ENCODE peak calls at places on chromosomes 2 and 18, in nine cellular contexts. D, P, N, H, L, Q, B, W and Y are unnamed samples.
A peak's percentile ranks its signal among the peaks of the same experiment; 100 is the strongest.

GRCh38 chr2:217948341-217948791 is 54.4 kb downstream of the TNS1 start:
- DNase-seq in D (no peak), P (no peak), N (no peak), H (no peak), L (no peak), Q (no peak), B (no peak), W (no peak), Y (no peak)

GRCh38 chr2:27989149-27989548 is 98.6 kb downstream of the BABAM2 start:
- DNase-seq in D (no peak), P (peak; percentile 32), N (no peak), H (no peak), L (no peak), Q (peak; percentile 65), B (no peak), W (no peak), Y (no peak)

GRCh38 chr2:237726401-237726830 is 72.2 kb upstream of the RBM44 start:
- DNase-seq in D (no peak), P (no peak), N (peak; percentile 97), H (no peak), L (no peak), Q (peak; percentile 84), B (no peak), W (no peak), Y (no peak)

GRCh38 chr18:46053368-46054095 is 18.5 kb downstream of the PSTPIP2 start:
- DNase-seq in D (no peak), P (no peak), N (no peak), H (no peak), L (no peak), Q (peak; percentile 34), B (no peak), W (no peak), Y (no peak)

GRCh38 chr18:59041296-59041695 is 98.4 kb upstream of the SEC11C start:
- DNase-seq in D (no peak), P (no peak), N (no peak), H (no peak), L (no peak), Q (no peak), B (no peak), W (no peak), Y (no peak)

GRCh38 chr2:120262761-120263428 is 10.2 kb downstream of the RALB start:
- DNase-seq in D (no peak), P (no peak), N (no peak), H (no peak), L (no peak), Q (peak; percentile 77), B (no peak), W (no peak), Y (no peak)

GRCh38 chr2:12495247-12495868 is 221.4 kb upstream of the TRIB2 start:
- DNase-seq in D (no peak), P (no peak), N (no peak), H (no peak), L (no peak), Q (no peak), B (no peak), W (no peak), Y (no peak)

GRCh38 chr2:206971805-206972204 is 32.5 kb downstream of the CPO start:
- DNase-seq in D (no peak), P (no peak), N (no peak), H (no peak), L (no peak), Q (no peak), B (no peak), W (no peak), Y (no peak)

GRCh38 chr2:176614049-176614448 is 344.8 kb downstream of the MTX2 start:
- DNase-seq in D (no peak), P (no peak), N (no peak), H (no peak), L (no peak), Q (no peak), B (no peak), W (no peak), Y (no peak)

GRCh38 chr2:1731963-1732768 is 12.1 kb downstream of the PXDN start:
- DNase-seq in D (no peak), P (no peak), N (peak; percentile 74), H (no peak), L (no peak), Q (no peak), B (no peak), W (no peak), Y (no peak)

GRCh38 chr2:104658149-104658839 is 195.6 kb upstream of the POU3F3 start:
- DNase-seq in D (no peak), P (no peak), N (no peak), H (no peak), L (no peak), Q (peak; percentile 30), B (peak; percentile 73), W (peak; percentile 5), Y (no peak)

GRCh38 chr18:51399491-51400122 is 202.1 kb upstream of the MEX3C start:
- DNase-seq in D (no peak), P (no peak), N (no peak), H (no peak), L (no peak), Q (no peak), B (no peak), W (no peak), Y (no peak)

GRCh38 chr2:71505086-71505769 is 51.9 kb downstream of the DYSF start:
- DNase-seq in D (no peak), P (no peak), N (peak; percentile 99), H (no peak), L (no peak), Q (no peak), B (peak; percentile 53), W (peak; percentile 44), Y (no peak)

GRCh38 chr2:227415538-227416424 is 28.0 kb upstream of the SCYGR1 start:
- DNase-seq in D (no peak), P (no peak), N (peak; percentile 83), H (peak; percentile 52), L (no peak), Q (peak; percentile 78), B (peak; percentile 81), W (no peak), Y (no peak)

GRCh38 chr2:72924353-72925240 is 7.3 kb downstream of the EMX1 start:
- DNase-seq in D (no peak), P (no peak), N (no peak), H (no peak), L (no peak), Q (no peak), B (peak; percentile 64), W (peak; percentile 15), Y (no peak)

DNA sequence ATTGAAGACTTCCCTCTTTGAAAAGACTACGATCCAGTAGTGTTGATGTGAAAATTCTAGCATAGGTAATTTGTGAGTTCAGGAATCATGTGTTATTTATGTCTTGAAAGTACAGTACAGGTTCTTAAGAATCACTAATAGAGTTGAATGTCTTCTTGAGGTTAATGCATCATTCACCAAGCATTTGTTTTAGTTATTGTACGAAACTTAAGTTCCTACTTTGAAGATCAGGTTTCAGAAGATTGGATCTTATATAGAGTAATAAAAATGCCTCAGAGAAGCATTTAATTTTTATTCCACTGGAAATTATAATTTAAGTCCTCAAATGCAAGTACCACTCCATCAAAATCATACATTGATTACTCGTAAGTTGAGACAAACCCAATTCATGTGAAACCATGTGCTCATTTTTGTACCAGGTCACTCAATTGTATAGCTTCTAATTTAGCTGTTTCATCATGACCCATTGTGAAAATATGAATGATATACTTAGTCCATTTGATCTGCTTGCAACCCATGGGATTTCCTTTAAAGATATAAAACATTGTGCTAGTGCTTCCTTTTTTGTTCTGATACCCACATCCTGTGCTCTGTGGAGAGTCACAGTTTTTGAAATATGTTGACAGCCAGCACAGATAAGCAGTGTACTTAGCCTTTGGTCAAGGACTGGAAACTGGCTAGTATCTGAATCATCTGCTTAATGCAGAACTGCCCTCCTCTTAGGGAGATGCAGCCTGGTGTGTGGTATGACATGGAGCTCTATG is 22.5 kb upstream of the RAB27B start:
- DNase-seq in D (no peak), P (no peak), N (no peak), H (no peak), L (no peak), Q (peak; percentile 94), B (no peak), W (peak; percentile 64), Y (no peak)
- H3K9me3 ChIP-seq in D (no peaks in the 10 kb centered on the region), P (no peaks in the 10 kb centered on the region), N (no peaks in the 10 kb centered on the region), H (no peaks in the 10 kb centered on the region), L (no peaks in the 10 kb centered on the region), Q (no peaks in the 10 kb centered on the region), B (no peaks in the 10 kb centered on the region), W (no peaks in the 10 kb centered on the region), Y (no peaks in the 10 kb centered on the region)

GRCh38 chr18:78926243-78926615 is 53.4 kb upstream of the SALL3 start:
- DNase-seq in D (no peak), P (no peak), N (no peak), H (no peak), L (no peak), Q (no peak), B (no peak), W (no peak), Y (no peak)
- H3K9me3 ChIP-seq in D (no peaks in the 10 kb centered on the region), P (no peaks in the 10 kb centered on the region), N (no peaks in the 10 kb centered on the region), H (peaks cover 9% of the 10 kb centered on the region), L (no peaks in the 10 kb centered on the region), Q (no peaks in the 10 kb centered on the region), B (no peaks in the 10 kb centered on the region), W (no peaks in the 10 kb centered on the region), Y (no peaks in the 10 kb centered on the region)

GRCh38 chr2:167126165-167126564 is 237.9 kb downstream of the XIRP2 start:
- DNase-seq in D (no peak), P (no peak), N (no peak), H (no peak), L (no peak), Q (no peak), B (no peak), W (no peak), Y (no peak)

GRCh38 chr2:167132906-167133555 is 244.8 kb downstream of the XIRP2 start:
- DNase-seq in D (no peak), P (no peak), N (no peak), H (no peak), L (no peak), Q (no peak), B (no peak), W (no peak), Y (no peak)

GRCh38 chr2:167132066-167132465 is 243.8 kb downstream of the XIRP2 start:
- DNase-seq in D (no peak), P (no peak), N (no peak), H (no peak), L (no peak), Q (no peak), B (no peak), W (no peak), Y (no peak)

GRCh38 chr2:167127135-167127534 is 238.9 kb downstream of the XIRP2 start:
- DNase-seq in D (no peak), P (no peak), N (peak; percentile 25), H (no peak), L (no peak), Q (peak; percentile 31), B (no peak), W (no peak), Y (no peak)

DNA sequence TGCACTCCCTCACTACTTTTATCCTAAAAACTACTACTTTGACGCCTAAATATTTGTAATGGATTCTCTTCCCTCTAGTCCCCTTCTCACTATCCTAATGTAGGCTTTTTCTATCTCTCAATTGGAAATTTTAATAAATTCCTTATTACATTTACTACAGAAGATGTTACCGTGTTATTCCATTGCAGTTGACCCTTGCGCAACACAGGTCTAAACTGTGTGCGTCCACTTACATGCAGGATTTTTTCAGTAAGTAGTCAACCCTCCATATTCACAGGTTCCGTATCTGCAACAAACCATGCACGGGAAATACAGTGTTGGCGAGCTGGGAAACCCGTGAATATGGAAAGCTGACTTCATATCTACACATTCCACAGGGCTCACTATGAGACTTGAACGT is 239.8 kb downstream of the XIRP2 start:
- DNase-seq in D (no peak), P (no peak), N (no peak), H (no peak), L (no peak), Q (no peak), B (no peak), W (no peak), Y (no peak)
- H3K9me3 ChIP-seq in D (no peaks in the 10 kb centered on the region), P (no peaks in the 10 kb centered on the region), N (no peaks in the 10 kb centered on the region), H (no peaks in the 10 kb centered on the region), L (no peaks in the 10 kb centered on the region), Q (no peaks in the 10 kb centered on the region), B (no peaks in the 10 kb centered on the region), W (no peaks in the 10 kb centered on the region), Y (no peaks in the 10 kb centered on the region)

GRCh38 chr18:35242426-35242825 is 1.6 kb downstream of the ZNF397 start:
- DNase-seq in D (no peak), P (no peak), N (no peak), H (no peak), L (no peak), Q (no peak), B (no peak), W (no peak), Y (no peak)
- H3K9me3 ChIP-seq in D (no peaks in the 10 kb centered on the region), P (no peaks in the 10 kb centered on the region), N (no peaks in the 10 kb centered on the region), H (peaks cover 2% of the 10 kb centered on the region), L (no peaks in the 10 kb centered on the region), Q (peaks cover 3% of the 10 kb centered on the region), B (no peaks in the 10 kb centered on the region), W (no peaks in the 10 kb centered on the region), Y (no peaks in the 10 kb centered on the region)